ENCODE peak calls at places on chromosome 22, in ten cellular contexts. L is endodermal cell; H is dorsolateral prefrontal cortex; Z is brain microvascular endothelial cell; D is RWPE1; X is heart right ventricle; P is cardiac muscle cell; K is astrocyte; Y is IMR-90; N is CD4-positive, alpha-beta T cell. U is an unnamed sample.

GRCh38 chr22:28670691-28671261 is 8.9 kb downstream of the TTC28 start:
- DNase-seq in X (no peak), Y (peak; percentile 4), D (no peak), P (no peak), L (no peak), H (no peak), K (peak; percentile 14), Z (no peak), N (no peak), U (no peak)

GRCh38 chr22:40203568-40203967 is 25.8 kb downstream of the TNRC6B start:
- DNase-seq in N (no peak), K (no peak), L (no peak), H (no peak), Z (no peak), X (no peak), Y (peak; percentile 38), P (no peak), D (no peak), U (no peak)

GRCh38 chr22:20084547-20085413 is 4.7 kb downstream of the DGCR8 start:
- DNase-seq in P (peak; percentile 21), L (peak; percentile 92), Z (no peak), N (no peak), K (no peak), Y (no peak), H (no peak), X (no peak), D (no peak), U (peak; percentile 66)

GRCh38 chr22:32130464-32130863 is 28.6 kb downstream of the C22orf42 start:
- DNase-seq in X (no peak), K (no peak), P (no peak), Y (no peak), L (no peak), N (no peak), H (peak; percentile 41), D (no peak), Z (no peak), U (no peak)

GRCh38 chr22:36884314-36885158 is 23.7 kb downstream of the NCF4 start:
- DNase-seq in N (no peak), P (peak; percentile 81), D (no peak), L (no peak), K (peak; percentile 21), H (no peak), X (no peak), Y (no peak), Z (no peak), U (no peak)

GRCh38 chr22:19981961-19982920 is 34.4 kb downstream of the ARVCF start:
- DNase-seq in K (no peak), N (no peak), H (no peak), L (no peak), Y (no peak), P (no peak), X (no peak), Z (no peak), D (no peak), U (no peak)

GRCh38 chr22:20595461-20595860 is 88.1 kb downstream of the MED15 start:
- DNase-seq in N (no peak), Y (no peak), P (no peak), Z (no peak), H (no peak), K (no peak), D (no peak), L (no peak), X (no peak), U (no peak)

GRCh38 chr22:32693102-32693501 is 108.4 kb upstream of the TIMP3 start:
- DNase-seq in Z (no peak), N (no peak), P (no peak), Y (no peak), D (peak; percentile 17), K (peak; percentile 34), X (no peak), L (no peak), H (no peak), U (no peak)

GRCh38 chr22:31106651-31107205 is 640 bp downstream of the SELENOM start:
- DNase-seq in Z (peak; percentile 19), N (no peak), D (no peak), X (peak; percentile 60), Y (peak; percentile 55), P (peak; percentile 58), L (no peak), K (no peak), H (no peak), U (no peak)

GRCh38 chr22:40029189-40029890 is 34.6 kb downstream of the FAM83F start:
- DNase-seq in K (no peak), Y (no peak), Z (no peak), P (no peak), H (no peak), N (no peak), X (no peak), L (no peak), D (no peak), U (no peak)

GRCh38 chr22:44595841-44596341 is 97.9 kb upstream of the RTL6 start:
- DNase-seq in X (no peak), Z (no peak), K (peak; percentile 61), H (no peak), D (no peak), P (peak; percentile 55), L (no peak), N (no peak), Y (peak; percentile 42), U (no peak)

GRCh38 chr22:48756146-48757111 is 1071.2 kb downstream of the BRD1 start:
- DNase-seq in Z (no peak), X (no peak), N (no peak), K (no peak), L (peak; percentile 35), P (no peak), Y (no peak), H (peak; percentile 5), D (no peak), U (no peak)

DNA sequence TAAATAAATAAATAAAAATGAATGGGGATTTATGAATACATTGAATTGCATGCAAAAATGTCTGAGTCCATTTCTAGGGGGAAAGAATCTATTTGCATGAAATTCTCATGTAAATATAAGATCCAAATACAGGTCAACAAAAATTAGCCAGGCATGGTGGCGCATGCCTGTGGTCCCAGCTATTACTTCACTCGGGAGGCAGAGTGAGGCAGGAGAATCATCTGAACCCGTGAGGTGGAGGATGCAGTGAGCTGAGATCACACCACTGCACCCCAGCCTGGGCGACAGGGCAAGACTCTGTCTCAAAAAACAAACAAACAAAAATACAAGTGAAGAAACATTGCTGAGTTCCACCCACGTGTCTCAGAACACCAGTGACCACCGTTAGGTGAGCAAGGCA is 17.4 kb downstream of the PACSIN2 start:
- DNase-seq in P (no peak), Y (no peak), Z (no peak), H (no peak), L (no peak), D (no peak), N (no peak), X (no peak), K (no peak), U (no peak)
- H3K27ac ChIP-seq in P (no peak overlapping the region), Y (peak overlapping the region; percentile 15), Z (peak overlapping the region; percentile 30), H (peak overlapping the region; percentile 16), L (no peak overlapping the region), D (peak overlapping the region; percentile 91), N (no peak overlapping the region), X (no peak overlapping the region), K (no peak overlapping the region), U (no peak overlapping the region)

DNA sequence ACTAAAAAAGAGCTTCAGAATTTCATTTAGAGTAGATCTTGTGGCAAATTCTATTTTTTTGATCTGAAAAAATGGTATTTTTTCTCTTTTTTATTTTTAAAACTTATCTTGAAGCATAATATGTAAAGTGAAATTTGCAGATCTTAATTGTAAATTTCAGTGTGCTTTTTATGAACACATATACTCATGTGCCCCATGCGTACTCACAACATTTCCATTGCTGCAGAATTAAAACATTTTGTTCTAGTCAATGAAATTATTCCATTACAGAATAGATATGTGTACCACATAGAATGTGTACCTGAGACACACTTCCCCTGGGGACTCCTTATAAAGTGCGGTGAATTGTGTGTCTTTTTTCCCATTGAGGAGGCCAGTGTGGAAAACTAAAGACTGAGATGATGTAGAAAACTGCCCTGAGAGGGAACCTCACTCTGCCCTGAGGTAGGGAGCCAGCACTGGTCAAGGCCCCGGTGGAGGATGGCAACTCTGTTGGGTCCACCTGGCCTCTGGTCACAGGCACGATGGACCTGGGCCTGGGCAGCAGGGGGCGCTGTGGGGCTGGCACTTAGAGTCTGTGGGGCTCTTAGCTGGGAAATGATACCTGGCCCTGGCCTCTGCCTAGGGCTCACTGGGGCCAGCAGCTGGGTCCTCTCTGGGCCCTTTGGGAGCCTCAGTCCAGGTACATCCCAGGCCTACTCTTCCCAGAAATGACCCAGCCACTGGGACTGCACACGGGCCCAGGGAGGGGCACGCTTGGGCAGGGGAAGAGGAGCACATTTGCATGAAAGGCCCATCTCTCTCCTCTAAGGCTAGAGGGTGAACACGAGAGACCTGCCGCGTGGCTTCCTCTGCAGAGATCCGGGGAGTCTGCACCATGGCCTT is 77.9 kb upstream of the TOP3B start:
- DNase-seq in K (no peak), L (peak; percentile 96), D (peak; percentile 41), H (peak; percentile 81), N (peak; percentile 14), X (peak; percentile 27), Z (peak; percentile 21), Y (peak; percentile 24), P (peak; percentile 53), U (peak; percentile 10)
- TF ChIP-seq CTCF in K (peak; percentile 34), L (peak; percentile 95), D (peak; percentile 52), H (peak; percentile 71), N (peak; percentile 28), X (peak; percentile 43), Z (peak; percentile 91), Y (peak; percentile 78), P (peak; percentile 78), U (peak; percentile 38)

DNA sequence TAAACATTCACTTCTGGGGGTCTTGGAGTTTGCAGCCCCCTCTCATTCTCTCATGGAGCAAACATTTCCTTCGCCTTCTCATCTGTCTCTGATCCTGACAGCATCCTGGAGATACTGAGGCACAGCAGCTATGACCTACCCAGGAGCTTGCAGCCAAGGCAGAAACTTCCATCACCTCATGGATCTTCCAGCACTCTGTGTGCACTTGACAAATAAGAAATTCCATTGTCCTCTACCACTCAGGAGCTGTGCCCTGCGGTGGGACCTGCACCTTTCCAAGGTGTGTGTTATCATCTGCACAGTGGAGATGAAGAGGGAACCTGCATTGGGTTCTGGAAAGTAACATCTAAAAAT is 49.1 kb downstream of the GGTLC2 start:
- DNase-seq in X (no peak), N (no peak), Z (no peak), D (no peak), L (no peak), H (no peak), P (no peak), Y (no peak), K (no peak), U (no peak)
- H3K27ac ChIP-seq in X (no peak overlapping the region), N (no peak overlapping the region), Z (no peak overlapping the region), D (no peak overlapping the region), L (no peak overlapping the region), H (no peak overlapping the region), P (no peak overlapping the region), Y (no peak overlapping the region), K (no peak overlapping the region), U (no peak overlapping the region)

DNA sequence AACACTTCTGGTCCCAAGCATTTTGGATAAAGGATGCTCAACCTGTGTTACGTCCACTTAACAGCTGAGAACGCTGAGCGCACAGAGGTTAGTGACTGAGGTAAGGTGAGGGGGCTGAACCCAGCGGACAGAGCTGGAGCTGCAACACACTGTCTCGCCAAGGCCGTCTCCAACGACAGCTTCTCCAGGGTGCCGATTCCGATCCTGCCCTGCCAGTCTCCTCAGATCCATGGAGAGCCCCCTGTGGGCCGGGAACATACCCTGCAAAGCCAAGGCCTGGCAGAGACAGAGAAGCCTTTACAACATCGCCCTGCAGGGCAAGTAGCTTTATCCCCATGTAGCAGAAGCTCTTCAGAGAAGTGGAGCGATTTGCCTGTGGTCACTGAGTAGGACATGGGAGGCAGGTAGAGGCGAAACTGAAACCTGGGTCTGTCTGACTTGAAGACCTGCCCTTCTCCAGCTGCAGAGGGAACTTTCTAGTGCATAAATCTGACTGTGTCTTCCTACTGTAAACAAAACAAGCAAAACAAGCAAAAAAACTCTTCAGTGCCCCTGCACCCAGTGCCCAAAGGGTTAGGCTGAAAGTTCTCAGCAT is 72.8 kb downstream of the SCUBE1 start:
- DNase-seq in Y (no peak), X (no peak), N (no peak), D (no peak), K (no peak), Z (no peak), P (peak; percentile 15), H (no peak), L (peak; percentile 95), U (no peak)
- TF ChIP-seq CTCF in Y (no peak), X (no peak), N (no peak), D (no peak), K (peak; percentile 4), Z (peak; percentile 56), P (peak; percentile 33), H (no peak), L (peak; percentile 82), U (no peak)

U was measured in gastrocnemius medialis.